ENCODE peak calls at places on chromosomes 13 and 19, in four cellular contexts. U, M, R and B are unnamed samples.

GRCh38 chr13:34655554-34655953 is 286.5 kb upstream of the NBEA start:
- DNase-seq in R (no peak), U (no peak), M (no peak), B (no peak)

GRCh38 chr19:40585677-40586422 is 9.2 kb downstream of the SHKBP1 start:
- DNase-seq in M (peak; percentile 87), R (no peak), U (no peak), B (no peak)

GRCh38 chr13:78372581-78372980 is 230.8 kb downstream of the POU4F1 start:
- DNase-seq in U (no peak), R (no peak), M (no peak), B (no peak)

GRCh38 chr19:41638624-41639023 is 11.8 kb upstream of the CEACAM4 start:
- DNase-seq in M (no peak), U (no peak), R (no peak), B (no peak)

GRCh38 chr19:8261881-8262280 is 46.3 kb downstream of the CD320 start:
- DNase-seq in U (no peak), M (no peak), R (no peak), B (no peak)

GRCh38 chr13:43333176-43333575 is 309.8 kb downstream of the DNAJC15 start:
- DNase-seq in U (no peak), R (no peak), M (no peak), B (peak; percentile 46)

GRCh38 chr19:38385057-38385803 is 2.6 kb downstream of the GGN start:
- DNase-seq in R (no peak), M (no peak), U (no peak), B (no peak)

GRCh38 chr19:17340302-17340870 is 3.0 kb downstream of the GTPBP3 start:
- DNase-seq in R (no peak), U (no peak), M (no peak), B (no peak)

GRCh38 chr19:33175156-33175782 is 18.9 kb upstream of the LRP3 start:
- DNase-seq in M (no peak), R (no peak), U (no peak), B (no peak)

GRCh38 chr13:79525458-79525857 is 44.5 kb downstream of the NDFIP2 start:
- DNase-seq in M (peak; percentile 25), U (no peak), R (no peak), B (peak; percentile 41)

GRCh38 chr19:19595171-19595701 is 23.3 kb downstream of the PBX4 start:
- DNase-seq in M (peak; percentile 21), R (peak; percentile 65), U (no peak), B (no peak)

DNA sequence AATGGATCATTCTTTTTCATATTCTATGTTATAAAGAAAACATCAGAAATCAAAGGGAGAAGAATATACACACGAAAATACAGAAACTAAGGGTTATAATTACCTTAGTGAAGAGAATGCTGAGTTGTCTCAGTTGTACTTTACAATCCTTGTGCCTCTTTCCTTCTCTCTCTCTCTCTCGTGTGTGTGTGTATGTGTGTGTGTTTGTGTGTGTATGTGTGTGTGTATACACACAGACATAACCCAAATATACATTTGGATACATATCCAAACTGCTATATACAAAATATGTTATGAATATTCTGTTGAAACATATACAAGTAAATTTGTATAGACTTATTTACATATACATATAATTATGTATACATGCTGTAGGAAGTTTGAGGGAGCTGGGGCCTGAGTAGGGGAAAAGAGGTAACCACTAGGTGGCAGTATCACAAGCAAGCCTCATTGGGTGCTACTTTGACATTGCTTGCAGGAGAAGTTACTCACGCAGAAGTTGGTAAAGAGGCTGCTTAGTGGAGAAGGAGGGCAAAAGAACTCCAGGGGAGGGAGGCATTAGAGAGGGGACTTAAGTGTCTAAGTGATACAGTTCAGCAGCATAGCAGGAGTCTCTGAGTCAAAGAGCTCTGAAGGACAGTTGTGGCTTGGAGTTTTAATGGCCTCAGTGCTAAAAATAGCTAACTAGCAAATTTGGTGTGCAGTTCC is 465.1 kb upstream of the PCDH20 start:
- DNase-seq in U (peak; percentile 66), R (no peak), M (no peak), B (no peak)
- TF ChIP-seq CTCF in U (peak; percentile 44), R (peak; percentile 56), M (peak; percentile 74), B (peak; percentile 42)

GRCh38 chr13:97120976-97121375 is 101.2 kb upstream of the MBNL2 start:
- DNase-seq in M (no peak), U (no peak), R (no peak), B (no peak)
- H3K27ac ChIP-seq in M (no peak overlapping the region), U (no peak overlapping the region), R (no peak overlapping the region), B (no peak overlapping the region)

GRCh38 chr19:11675569-11675968 is 63.2 kb downstream of the ZNF823 start:
- DNase-seq in R (no peak), M (no peak), U (no peak), B (no peak)

GRCh38 chr19:11673608-11674041 is 65.1 kb downstream of the ZNF823 start:
- DNase-seq in M (peak; percentile 58), U (peak; percentile 88), R (peak; percentile 72), B (peak; percentile 17)

GRCh38 chr19:11678504-11678903 is 60.2 kb downstream of the ZNF823 start:
- DNase-seq in U (no peak), M (no peak), R (no peak), B (no peak)

DNA sequence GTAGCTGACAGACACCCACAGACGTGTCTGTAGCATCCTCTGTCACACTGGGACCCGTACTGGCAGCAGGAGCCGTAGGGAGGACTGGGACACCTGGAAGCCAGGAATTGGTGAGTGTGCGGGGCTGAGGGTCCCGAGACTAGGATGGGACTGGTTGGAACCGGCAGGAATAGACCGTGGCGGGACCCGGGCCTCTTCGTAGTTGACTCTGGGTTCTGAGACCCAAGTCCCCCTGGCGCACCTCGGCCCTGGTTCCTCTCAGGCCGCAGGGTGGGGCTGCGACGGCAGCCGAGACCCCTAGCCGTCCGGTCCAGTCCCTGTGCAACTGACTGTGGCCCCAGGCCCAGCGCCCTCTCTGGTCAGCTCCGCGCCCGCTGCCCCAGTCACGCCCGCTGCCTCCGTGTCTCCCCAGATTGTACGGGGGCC is 64.7 kb downstream of the ZNF823 start:
- DNase-seq in M (no peak), U (no peak), R (no peak), B (no peak)
- TF ChIP-seq CTCF in M (no peak), U (no peak), R (no peak), B (no peak)

GRCh38 chr19:49929611-49930482 is 543 bp upstream of the NUP62 start:
- DNase-seq in R (peak; percentile 93), U (peak; percentile 98), M (peak; percentile 94), B (peak; percentile 98)

GRCh38 chr19:49926520-49926919 is 2.5 kb upstream of the ATF5 start:
- DNase-seq in R (no peak), U (no peak), M (no peak), B (no peak)

GRCh38 chr19:49929121-49929610 is at the start of the genes ATF5 and NUP62:
- DNase-seq in R (peak; percentile 92), U (peak; percentile 90), M (peak; percentile 52), B (peak; percentile 99)

GRCh38 chr19:49925486-49925885 is 3.5 kb upstream of the ATF5 start:
- DNase-seq in M (no peak), R (no peak), U (no peak), B (no peak)

DNA sequence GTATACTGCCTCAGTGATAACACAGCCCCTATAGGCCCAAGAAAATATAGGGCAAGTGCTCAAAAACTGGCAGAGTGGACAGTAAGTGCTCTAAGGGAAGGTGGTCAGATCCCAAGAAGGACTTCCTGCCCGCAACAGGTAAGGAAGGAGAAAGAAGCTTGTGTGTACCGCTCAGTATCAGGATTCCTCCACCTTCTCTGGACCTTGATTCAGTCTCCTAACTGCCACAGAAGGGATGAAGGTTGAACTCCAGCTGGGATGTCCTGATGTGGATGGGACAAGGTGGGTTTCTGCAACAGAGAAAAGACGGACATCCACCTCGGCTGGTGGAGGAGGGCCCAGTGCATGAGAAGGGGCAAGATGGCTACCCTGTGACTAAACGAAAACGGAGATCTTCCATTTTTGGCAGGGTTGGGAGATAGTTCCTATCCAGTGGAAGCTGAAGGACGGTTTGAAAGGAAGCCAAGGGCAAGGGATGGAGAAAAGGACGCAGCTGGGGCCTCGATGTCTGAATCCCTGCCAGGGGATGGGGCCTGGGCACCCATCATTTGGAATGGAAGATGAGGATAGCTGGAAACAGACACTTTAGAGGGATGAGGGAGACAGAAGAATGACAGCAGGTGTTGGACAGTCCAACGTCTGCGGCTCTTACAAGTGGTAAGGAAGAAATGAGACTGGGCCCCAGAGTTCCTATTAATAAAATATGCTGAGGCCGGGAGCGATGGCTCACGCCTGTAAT is 1.3 kb upstream of the ATF5 start:
- DNase-seq in U (no peak), R (no peak), M (no peak), B (no peak)
- H3K27ac ChIP-seq in U (no peak overlapping the region), R (no peak overlapping the region), M (no peak overlapping the region), B (peak overlapping the region; percentile 93)

GRCh38 chr19:50518091-50519005 is 4.6 kb upstream of the ASPDH start:
- DNase-seq in M (no peak), R (peak; percentile 46), U (no peak), B (no peak)
- TF ChIP-seq CTCF in M (no peak), R (peak; percentile 11), U (no peak), B (peak; percentile 9)

DNA sequence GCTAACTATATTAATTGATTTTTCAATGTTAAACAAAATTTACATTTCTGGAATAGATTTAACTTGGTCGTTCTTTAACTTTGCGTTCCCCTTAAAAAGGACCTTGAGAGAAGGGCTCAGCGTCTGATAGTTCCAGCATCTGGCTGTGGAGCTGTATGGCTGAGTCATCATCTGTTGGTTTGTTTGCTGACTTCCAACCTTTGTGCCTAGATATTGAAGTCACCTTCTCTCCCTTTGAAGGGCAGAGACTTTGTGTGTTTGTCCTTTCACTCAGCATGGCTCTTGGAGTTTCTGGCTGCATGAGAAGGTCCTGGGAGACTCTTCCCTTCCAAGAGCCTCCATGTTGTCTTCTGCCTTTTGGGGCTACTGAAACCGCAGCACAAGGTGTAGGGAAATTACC is 16.6 kb upstream of the IRS2 start:
- DNase-seq in R (no peak), M (no peak), U (no peak), B (no peak)
- H3K27ac ChIP-seq in R (no peak overlapping the region), M (no peak overlapping the region), U (no peak overlapping the region), B (no peak overlapping the region)

GRCh38 chr13:59696229-59696628 is 467.5 kb downstream of the DIAPH3 start:
- DNase-seq in U (no peak), M (no peak), R (no peak), B (no peak)

GRCh38 chr13:59706101-59706976 is 457.4 kb downstream of the DIAPH3 start:
- DNase-seq in M (no peak), U (no peak), R (no peak), B (no peak)

GRCh38 chr13:59700281-59700680 is 463.4 kb downstream of the DIAPH3 start:
- DNase-seq in U (no peak), M (peak; percentile 47), R (no peak), B (no peak)

GRCh38 chr13:59702269-59702668 is 461.5 kb downstream of the DIAPH3 start:
- DNase-seq in U (no peak), R (no peak), M (no peak), B (no peak)

GRCh38 chr13:59701261-59701660 is 462.5 kb downstream of the DIAPH3 start:
- DNase-seq in M (no peak), R (no peak), U (no peak), B (no peak)
- TF ChIP-seq CTCF in M (no peak), R (no peak), U (no peak), B (no peak)

GRCh38 chr19:6233051-6233826 is 46.5 kb downstream of the MLLT1 start:
- DNase-seq in U (no peak), M (no peak), R (peak; percentile 85), B (no peak)

GRCh38 chr19:6236310-6237291 is 43.2 kb downstream of the MLLT1 start:
- DNase-seq in U (no peak), R (peak; percentile 93), M (no peak), B (peak; percentile 70)

GRCh38 chr19:6233827-6234511 is 45.8 kb downstream of the MLLT1 start:
- DNase-seq in U (no peak), R (peak; percentile 88), M (no peak), B (no peak)

GRCh38 chr19:6234527-6234926 is 45.2 kb downstream of the MLLT1 start:
- DNase-seq in U (no peak), R (no peak), M (no peak), B (no peak)

GRCh38 chr19:6235031-6235951 is 44.5 kb downstream of the MLLT1 start:
- DNase-seq in R (no peak), U (no peak), M (no peak), B (no peak)
- H3K27ac ChIP-seq in R (peak overlapping the region; percentile 85), U (no peak overlapping the region), M (no peak overlapping the region), B (peak overlapping the region; percentile 99)